ENCODE peak calls at places on chromosomes 5 and 9, in six cellular contexts. O is brain microvascular endothelial cell, P is colonic mucosa, L is GM23248, K is SK-N-SH, U is transverse colon. F is an unnamed sample.

GRCh38 chr9:14281136-14281795 is 32.7 kb downstream of the NFIB start:
- DNase-seq in U (no peak), K (no peak), P (no peak), L (no peak), O (no peak), F (no peak)

GRCh38 chr5:97297063-97297715 is 114.1 kb upstream of the RIOK2 start:
- DNase-seq in P (peak; percentile 40), K (peak; percentile 32), U (peak; percentile 10), O (peak; percentile 52), L (peak; percentile 50), F (peak; percentile 63)

GRCh38 chr9:129458663-129459549 is 162.0 kb downstream of the C9orf50 start:
- DNase-seq in K (peak; percentile 90), U (peak; percentile 47), L (peak; percentile 61), O (peak; percentile 24), P (peak; percentile 52), F (peak; percentile 84)

GRCh38 chr5:111453290-111453689 is 59.0 kb downstream of the STARD4 start:
- DNase-seq in O (peak; percentile 9), L (peak; percentile 59), P (no peak), U (no peak), K (no peak), F (no peak)

GRCh38 chr9:76677481-76678055 is 86.7 kb upstream of the PCA3 start:
- DNase-seq in P (no peak), K (no peak), U (no peak), O (no peak), L (peak; percentile 17), F (no peak)

GRCh38 chr5:148145916-148146315 is 22.4 kb upstream of the SPINK14 start:
- DNase-seq in P (peak; percentile 75), U (peak; percentile 63), K (no peak), O (no peak), L (peak; percentile 2), F (no peak)

GRCh38 chr5:143227301-143227700 is 176.2 kb downstream of the NR3C1 start:
- DNase-seq in P (no peak), L (no peak), U (no peak), K (no peak), O (no peak), F (no peak)

GRCh38 chr5:132058646-132059042 is 1.8 kb upstream of the IL3 start:
- DNase-seq in P (no peak), U (no peak), K (peak; percentile 3), L (no peak), O (no peak), F (peak; percentile 14)

GRCh38 chr5:38551020-38552017 is 5.1 kb downstream of the LIFR start:
- DNase-seq in P (no peak), L (peak; percentile 81), K (peak; percentile 52), U (no peak), O (peak; percentile 54), F (peak; percentile 58)

GRCh38 chr5:119288364-119289047 is 67.3 kb upstream of the TNFAIP8 start:
- DNase-seq in U (no peak), K (no peak), L (peak; percentile 47), O (no peak), P (no peak), F (no peak)

GRCh38 chr9:75855509-75855908 is 35.0 kb upstream of the PCSK5 start:
- DNase-seq in O (peak; percentile 14), P (peak; percentile 46), L (peak; percentile 46), K (no peak), U (peak; percentile 18), F (peak; percentile 30)

GRCh38 chr9:136582977-136583735 is 37.3 kb upstream of the NOTCH1 start:
- DNase-seq in U (no peak), O (no peak), P (no peak), K (no peak), L (no peak), F (no peak)

GRCh38 chr5:135254183-135254582 is 144.8 kb downstream of the MACROH2A1 start:
- DNase-seq in P (no peak), K (no peak), U (no peak), O (no peak), L (no peak), F (no peak)

GRCh38 chr9:98117984-98118639 is 910 bp downstream of the TRIM14 start:
- DNase-seq in O (no peak), K (peak; percentile 43), P (peak; percentile 84), U (peak; percentile 84), L (peak; percentile 30), F (peak; percentile 67)

GRCh38 chr5:151296974-151297373 is 6.6 kb downstream of the SLC36A3 start:
- DNase-seq in P (no peak), K (no peak), O (no peak), U (no peak), L (no peak), F (no peak)

GRCh38 chr5:77358566-77359205 is 133.4 kb downstream of the WDR41 start:
- DNase-seq in P (no peak), O (no peak), L (peak; percentile 75), K (no peak), U (no peak), F (no peak)

GRCh38 chr5:73822989-73823339 is 197.0 kb downstream of the ARHGEF28 start:
- DNase-seq in O (no peak), P (no peak), L (peak; percentile 45), K (no peak), U (no peak), F (no peak)

GRCh38 chr5:57735754-57736153 is 253.1 kb upstream of the ACTBL2 start:
- DNase-seq in L (peak; percentile 89), O (peak; percentile 86), P (no peak), U (no peak), K (no peak), F (no peak)

GRCh38 chr9:34628656-34629491 is at the start of gene ARID3C:
- DNase-seq in L (peak; percentile 72), O (no peak), K (peak; percentile 84), P (no peak), U (peak; percentile 55), F (peak; percentile 90)

GRCh38 chr5:149261246-149261645 is 10.4 kb upstream of the AFAP1L1 start:
- DNase-seq in K (no peak), P (no peak), U (no peak), O (no peak), L (no peak), F (no peak)

GRCh38 chr9:131874447-131874846 is 134.6 kb upstream of the RAPGEF1 start:
- DNase-seq in P (no peak), O (no peak), L (no peak), U (no peak), K (no peak), F (peak; percentile 73)

GRCh38 chr9:131872006-131872405 is 132.1 kb upstream of the RAPGEF1 start:
- DNase-seq in O (no peak), P (no peak), L (no peak), K (no peak), U (no peak), F (peak; percentile 90)

GRCh38 chr9:131873361-131873760 is 133.5 kb upstream of the RAPGEF1 start:
- DNase-seq in L (no peak), K (no peak), O (no peak), U (no peak), P (no peak), F (no peak)

GRCh38 chr9:131873891-131874440 is 134.1 kb upstream of the RAPGEF1 start:
- DNase-seq in P (no peak), K (no peak), U (no peak), L (no peak), O (no peak), F (peak; percentile 35)

DNA sequence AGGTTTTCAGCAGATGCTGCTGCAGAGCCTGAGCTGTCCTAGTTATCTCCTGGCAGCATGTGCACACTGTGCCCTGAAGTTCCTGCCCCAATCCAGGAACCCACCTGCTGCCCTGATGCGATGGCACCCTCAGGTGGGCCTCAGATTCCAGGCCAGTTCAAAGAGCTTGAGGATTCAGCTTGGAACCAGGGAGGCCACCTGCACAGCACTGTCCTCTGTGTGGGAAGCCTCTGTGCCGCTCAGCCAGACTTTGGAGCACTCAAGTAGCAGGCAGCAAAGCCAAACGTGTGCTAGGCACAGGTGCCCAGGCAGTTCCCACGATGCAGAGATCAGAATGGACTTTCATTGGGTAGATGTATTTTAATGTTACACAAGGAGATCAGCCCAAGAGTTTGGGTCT is 132.8 kb upstream of the RAPGEF1 start:
- DNase-seq in L (no peak), K (no peak), P (no peak), O (no peak), U (no peak), F (no peak)
- H3K36me3 ChIP-seq in L (no peaks in the 10 kb centered on the region), K (no peaks in the 10 kb centered on the region), P (no peaks in the 10 kb centered on the region), O (no peaks in the 10 kb centered on the region), U (no peaks in the 10 kb centered on the region), F (no peaks in the 10 kb centered on the region)

GRCh38 chr5:113163328-113163727 is 186.7 kb downstream of the DCP2 start:
- DNase-seq in L (peak; percentile 27), O (no peak), K (no peak), U (no peak), P (no peak), F (no peak)
- H3K36me3 ChIP-seq in L (no peaks in the 10 kb centered on the region), O (no peaks in the 10 kb centered on the region), K (no peaks in the 10 kb centered on the region), U (no peaks in the 10 kb centered on the region), P (no peaks in the 10 kb centered on the region), F (no peaks in the 10 kb centered on the region)

DNA sequence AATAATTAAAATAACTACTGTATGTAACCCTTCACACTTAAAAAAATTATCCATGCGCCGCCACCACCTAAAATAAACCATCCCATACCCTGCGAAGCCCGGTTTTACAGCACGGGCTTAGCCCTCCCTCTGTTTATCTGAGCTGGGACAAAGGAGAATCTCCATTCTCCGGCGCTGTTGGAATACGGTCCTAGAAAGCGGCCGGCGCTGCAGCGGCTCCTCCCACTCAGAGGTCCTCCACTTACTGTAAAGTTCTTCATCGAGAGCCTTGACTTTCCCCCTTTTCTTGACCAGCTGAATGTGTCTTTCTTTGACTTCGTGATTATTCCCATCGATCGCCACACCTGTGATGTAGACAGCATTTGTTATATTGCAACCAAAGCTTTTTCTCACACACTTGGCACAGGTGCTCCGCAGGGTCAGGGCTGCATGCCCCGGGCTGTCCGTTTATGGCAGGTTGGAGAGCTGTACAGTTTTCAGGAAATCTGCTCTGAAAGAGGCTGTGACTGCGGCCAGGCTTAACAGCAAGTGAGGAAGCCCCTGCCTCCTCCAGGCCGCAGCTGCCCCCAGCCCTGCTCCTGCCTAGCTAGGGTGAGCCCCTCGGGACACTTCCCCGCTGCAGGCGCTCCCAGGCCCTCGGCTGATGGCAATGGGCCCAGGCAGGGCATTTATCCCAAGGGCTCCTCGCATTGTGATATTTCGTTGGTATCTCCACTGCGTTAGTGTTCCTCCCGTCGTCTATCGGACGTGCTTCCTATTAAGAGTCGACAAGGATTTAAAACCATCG is 16.7 kb downstream of the GFPT2 start:
- DNase-seq in K (no peak), L (no peak), U (no peak), O (no peak), P (no peak), F (no peak)
- H3K36me3 ChIP-seq in K (no peaks in the 10 kb centered on the region), L (peaks cover 27% of the 10 kb centered on the region), U (no peaks in the 10 kb centered on the region), O (peaks cover 49% of the 10 kb centered on the region), P (no peaks in the 10 kb centered on the region), F (peaks cover 35% of the 10 kb centered on the region)

GRCh38 chr5:109884676-109885075 is 194.9 kb downstream of the MAN2A1 start:
- DNase-seq in O (no peak), P (no peak), U (no peak), K (no peak), L (no peak), F (no peak)
- H3K36me3 ChIP-seq in O (no peaks in the 10 kb centered on the region), P (no peaks in the 10 kb centered on the region), U (no peaks in the 10 kb centered on the region), K (no peaks in the 10 kb centered on the region), L (no peaks in the 10 kb centered on the region), F (no peaks in the 10 kb centered on the region)